ENCODE peak calls at places on chromosomes 5 and 9, in four cellular contexts. M is K562, L is HepG2, Q is GM12878. S is an unnamed sample.

GRCh38 chr5:139079969-139080368 is 118.2 kb downstream of the SIL1 start:
- DNase-seq in M (no peak), L (no peak), Q (no peak), S (no peak)

GRCh38 chr5:51214736-51215135 is 168.5 kb upstream of the ISL1 start:
- DNase-seq in M (no peak), L (no peak), Q (no peak), S (no peak)

GRCh38 chr9:36748322-36748899 is 175.7 kb downstream of the MELK start:
- DNase-seq in M (peak; percentile 42), L (no peak), Q (no peak), S (peak; percentile 77)

GRCh38 chr9:138008081-138008841 is 130.7 kb downstream of the CACNA1B start:
- DNase-seq in M (no peak), L (no peak), Q (no peak), S (no peak)

GRCh38 chr9:89478821-89479668 is 18.9 kb downstream of the SEMA4D start:
- DNase-seq in M (no peak), L (no peak), Q (no peak), S (no peak)

GRCh38 chr5:124599048-124599973 is 147.1 kb downstream of the ZNF608 start:
- DNase-seq in M (no peak), L (peak; percentile 96), Q (peak; percentile 13), S (no peak)

GRCh38 chr5:6659941-6660684 is 26.9 kb downstream of the SRD5A1 start:
- DNase-seq in M (no peak), L (no peak), Q (peak; percentile 42), S (no peak)

GRCh38 chr9:84322830-84323229 is 17.7 kb downstream of the SLC28A3 start:
- DNase-seq in M (no peak), L (no peak), Q (no peak), S (no peak)

GRCh38 chr5:172795401-172795977 is 24.5 kb upstream of the DUSP1 start:
- DNase-seq in M (no peak), L (no peak), Q (no peak), S (no peak)

GRCh38 chr5:43416233-43416987 is 4.2 kb upstream of the CCL28 start:
- DNase-seq in M (peak; percentile 74), L (no peak), Q (no peak), S (no peak)

GRCh38 chr5:90134892-90135291 is 274.7 kb downstream of the CETN3 start:
- DNase-seq in M (no peak), L (no peak), Q (no peak), S (no peak)

GRCh38 chr9:21710792-21711191 is 91.6 kb upstream of the MTAP start:
- DNase-seq in M (no peak), L (no peak), Q (no peak), S (no peak)

GRCh38 chr5:78589928-78590327 is 58.6 kb downstream of the LHFPL2 start:
- DNase-seq in M (no peak), L (no peak), Q (no peak), S (no peak)

GRCh38 chr9:135137398-135137832 is 49.9 kb downstream of the OLFM1 start:
- DNase-seq in M (peak; percentile 17), L (no peak), Q (no peak), S (no peak)

GRCh38 chr5:129506092-129506491 is 46.0 kb downstream of the ADAMTS19 start:
- DNase-seq in M (no peak), L (no peak), Q (no peak), S (no peak)

GRCh38 chr5:97764700-97765099 is 581.7 kb upstream of the RIOK2 start:
- DNase-seq in M (no peak), L (peak; percentile 8), Q (no peak), S (no peak)

GRCh38 chr5:160315968-160316367 is 3.6 kb upstream of the CCNJL start:
- DNase-seq in M (no peak), L (peak; percentile 85), Q (no peak), S (no peak)

GRCh38 chr9:123475407-123475806 is 119.4 kb downstream of the CRB2 start:
- DNase-seq in M (no peak), L (no peak), Q (no peak), S (no peak)
- TF ChIP-seq ETV6 in M (no peak), L (no peak), Q (no peak), S (no peak)

GRCh38 chr9:7176574-7176973 is 418.8 kb downstream of the KDM4C start:
- DNase-seq in M (no peak), L (no peak), Q (no peak), S (no peak)

GRCh38 chr9:7177383-7177782 is 419.6 kb downstream of the KDM4C start:
- DNase-seq in M (no peak), L (no peak), Q (no peak), S (no peak)

GRCh38 chr9:7174884-7175283 is 417.1 kb downstream of the KDM4C start:
- DNase-seq in M (no peak), L (no peak), Q (no peak), S (peak; percentile 29)

GRCh38 chr9:7180247-7180646 is 422.5 kb downstream of the KDM4C start:
- DNase-seq in M (no peak), L (no peak), Q (no peak), S (no peak)

GRCh38 chr9:7178729-7179128 is 421.0 kb downstream of the KDM4C start:
- DNase-seq in M (no peak), L (no peak), Q (no peak), S (no peak)
- TF ChIP-seq TCF7 in M (no peak), L (no peak), Q (no peak), S (no peak)

GRCh38 chr9:130382636-130383349 is 62.0 kb upstream of the ASS1 start:
- DNase-seq in M (no peak), L (no peak), Q (no peak), S (no peak)
- TF ChIP-seq ETV6 in M (no peak), L (no peak), Q (no peak), S (no peak)

DNA sequence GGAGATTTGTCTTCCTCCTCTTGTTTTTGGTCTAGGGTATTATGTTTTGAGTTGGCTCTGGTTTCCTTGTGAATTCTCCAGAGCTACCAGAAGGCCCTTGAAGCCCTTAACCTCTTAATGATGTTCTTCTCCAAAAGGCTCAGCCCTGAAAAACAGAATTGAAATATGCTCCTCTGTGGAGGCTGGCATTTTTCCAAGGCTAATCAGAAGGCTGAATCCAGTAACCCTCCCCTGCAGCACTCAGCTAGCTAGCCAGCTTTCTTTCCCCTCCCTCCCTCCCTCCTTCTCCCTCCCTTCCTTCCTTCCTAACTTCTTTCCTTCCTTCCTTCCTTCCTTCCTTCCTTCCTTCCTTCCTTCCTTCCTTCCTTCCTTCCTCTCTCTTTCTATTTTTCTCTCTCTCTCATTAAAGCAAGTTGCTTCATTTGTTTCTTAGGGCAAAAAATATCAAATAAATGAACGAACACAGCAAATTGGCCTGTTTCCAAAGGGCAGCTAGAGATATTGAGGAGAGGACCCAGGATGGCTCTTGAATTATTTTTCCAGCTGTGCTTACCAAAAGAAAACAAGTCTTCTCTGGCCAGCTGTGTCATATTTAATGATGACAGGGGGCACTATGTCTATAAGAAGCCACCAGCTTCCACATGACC is 38.7 kb downstream of the JAKMIP2 start:
- DNase-seq in M (no peak), L (no peak), Q (no peak), S (no peak)
- TF ChIP-seq TCF7 in M (no peak), L (no peak), Q (no peak), S (no peak)

S was measured in WTC11.